ENCODE peak calls at places on chromosomes 12 and 14, in seven cellular contexts. W, I, U, P, Y, Z and D are unnamed samples.

GRCh38 chr12:130013771-130014484 is 110.1 kb upstream of the TMEM132D start:
- DNase-seq in W (peak; percentile 78), I (peak; percentile 5), U (no peak), P (peak; percentile 56), Y (peak; percentile 14), Z (no peak), D (no peak)

GRCh38 chr12:61538951-61539350 is 721.3 kb upstream of the USP15 start:
- DNase-seq in W (no peak), I (no peak), U (no peak), P (no peak), Y (peak; percentile 12), Z (no peak), D (no peak)

GRCh38 chr12:91171475-91171874 is 11.1 kb downstream of the DCN start:
- DNase-seq in W (no peak), I (no peak), U (no peak), P (no peak), Y (no peak), Z (no peak), D (no peak)

GRCh38 chr14:89227490-89227834 is 189.6 kb downstream of the FOXN3 start:
- DNase-seq in W (no peak), I (no peak), U (no peak), P (no peak), Y (no peak), Z (no peak), D (no peak)

GRCh38 chr12:53235164-53235563 is 3.2 kb upstream of the RARG start:
- DNase-seq in W (no peak), I (no peak), U (no peak), P (no peak), Y (no peak), Z (no peak), D (no peak)

GRCh38 chr12:79874665-79875064 is 60.2 kb downstream of the PPP1R12A start:
- DNase-seq in W (no peak), I (no peak), U (no peak), P (no peak), Y (no peak), Z (no peak), D (no peak)

GRCh38 chr12:15629108-15629507 is 160.1 kb downstream of the EPS8 start:
- DNase-seq in W (no peak), I (peak; percentile 82), U (peak; percentile 99), P (no peak), Y (no peak), Z (no peak), D (peak; percentile 82)

GRCh38 chr12:101455685-101456084 is 19.5 kb upstream of the SPIC start:
- DNase-seq in W (no peak), I (no peak), U (no peak), P (no peak), Y (no peak), Z (no peak), D (no peak)

GRCh38 chr12:7512528-7512927 is 9.0 kb upstream of the CD163 start:
- DNase-seq in W (no peak), I (peak; percentile 88), U (peak; percentile 98), P (no peak), Y (peak; percentile 29), Z (no peak), D (no peak)

GRCh38 chr12:80593766-80594165 is 113.7 kb upstream of the MYF6 start:
- DNase-seq in W (no peak), I (peak; percentile 58), U (peak; percentile 94), P (no peak), Y (no peak), Z (no peak), D (no peak)

GRCh38 chr12:102564026-102564425 is 83.7 kb upstream of the IGF1 start:
- DNase-seq in W (no peak), I (no peak), U (no peak), P (no peak), Y (no peak), Z (no peak), D (no peak)

GRCh38 chr12:95102916-95103671 is 29.7 kb upstream of the NR2C1 start:
- DNase-seq in W (no peak), I (peak; percentile 96), U (peak; percentile 93), P (no peak), Y (no peak), Z (no peak), D (no peak)

GRCh38 chr14:24935796-24936195 is 114.2 kb downstream of the STXBP6 start:
- DNase-seq in W (no peak), I (no peak), U (no peak), P (no peak), Y (no peak), Z (no peak), D (no peak)

GRCh38 chr14:90381999-90382451 is 14.8 kb upstream of the CALM1 start:
- DNase-seq in W (no peak), I (no peak), U (no peak), P (no peak), Y (no peak), Z (peak; percentile 10), D (peak; percentile 31)

GRCh38 chr12:103879878-103880277 is 38.8 kb upstream of the NT5DC3 start:
- DNase-seq in W (no peak), I (no peak), U (no peak), P (no peak), Y (no peak), Z (no peak), D (no peak)

GRCh38 chr12:117036046-117036445 is 63.2 kb downstream of the TESC start:
- DNase-seq in W (no peak), I (no peak), U (no peak), P (no peak), Y (no peak), Z (no peak), D (peak; percentile 51)

GRCh38 chr14:72478397-72479025 is 415.4 kb downstream of the DPF3 start:
- DNase-seq in W (no peak), I (no peak), U (no peak), P (no peak), Y (no peak), Z (no peak), D (no peak)

GRCh38 chr12:107903377-107904061 is 129.0 kb downstream of the ASCL4 start:
- DNase-seq in W (no peak), I (peak; percentile 50), U (peak; percentile 5), P (no peak), Y (no peak), Z (no peak), D (peak; percentile 61)

GRCh38 chr14:100890451-100890850 is 13.1 kb downstream of the RTL1 start:
- DNase-seq in W (no peak), I (no peak), U (no peak), P (no peak), Y (no peak), Z (no peak), D (no peak)

GRCh38 chr12:66537866-66538265 is 141.0 kb downstream of the GRIP1 start:
- DNase-seq in W (no peak), I (no peak), U (no peak), P (no peak), Y (no peak), Z (no peak), D (no peak)

GRCh38 chr12:129298921-129299320 is 445.6 kb downstream of the GLT1D1 start:
- DNase-seq in W (no peak), I (no peak), U (no peak), P (no peak), Y (no peak), Z (no peak), D (no peak)

GRCh38 chr14:77290705-77291104 is 19.7 kb upstream of the NGB start:
- DNase-seq in W (no peak), I (peak; percentile 15), U (peak; percentile 45), P (no peak), Y (no peak), Z (no peak), D (no peak)

GRCh38 chr12:95208678-95209077 is 8.6 kb downstream of the FGD6 start:
- DNase-seq in W (no peak), I (no peak), U (no peak), P (no peak), Y (no peak), Z (no peak), D (no peak)

GRCh38 chr12:109098142-109098652 is 800 bp downstream of the UNG start:
- DNase-seq in W (no peak), I (no peak), U (peak; percentile 73), P (no peak), Y (peak; percentile 45), Z (no peak), D (peak; percentile 76)